ENCODE peak calls at places on chromosomes 12 and 14, in five cellular contexts. V, D, R, N and O are unnamed samples.

GRCh38 chr12:132196038-132196872 is 52.0 kb downstream of the NOC4L start:
- DNase-seq in V (no peak), D (no peak), R (no peak), N (no peak), O (no peak)

GRCh38 chr12:47382305-47382704 is 302.5 kb upstream of the AMIGO2 start:
- DNase-seq in V (no peak), D (no peak), R (no peak), N (no peak), O (no peak)

GRCh38 chr12:24902521-24903304 is 46.2 kb downstream of the BCAT1 start:
- DNase-seq in V (no peak), D (no peak), R (peak), N (no peak), O (no peak)

GRCh38 chr14:24956104-24956503 is 93.8 kb downstream of the STXBP6 start:
- DNase-seq in V (no peak), D (no peak), R (no peak), N (no peak), O (no peak)

GRCh38 chr12:104350211-104350908 is 46.8 kb downstream of the EID3 start:
- DNase-seq in V (no peak), D (no peak), R (no peak), N (no peak), O (no peak)

GRCh38 chr12:88579572-88579940 is 715 bp downstream of the KITLG start:
- DNase-seq in V (no peak), D (no peak), R (peak), N (peak), O (peak)

GRCh38 chr12:69007858-69008314 is 74.9 kb upstream of the CPM start:
- DNase-seq in V (no peak), D (no peak), R (no peak), N (no peak), O (no peak)

GRCh38 chr12:118307069-118307954 is 65.4 kb downstream of the TAOK3 start:
- DNase-seq in V (no peak), D (peak), R (no peak), N (peak), O (no peak)

GRCh38 chr12:58804749-58805148 is 115.6 kb downstream of the LRIG3 start:
- DNase-seq in V (no peak), D (no peak), R (no peak), N (no peak), O (no peak)

GRCh38 chr14:93150227-93151206 is 34.2 kb downstream of the MOAP1 start:
- DNase-seq in V (no peak), D (no peak), R (no peak), N (no peak), O (no peak)

GRCh38 chr12:19220861-19221466 is 91.4 kb downstream of the PLEKHA5 start:
- DNase-seq in V (no peak), D (peak), R (no peak), N (no peak), O (no peak)

GRCh38 chr14:31263485-31264133 is 56.0 kb upstream of the HECTD1 start:
- DNase-seq in V (peak), D (peak), R (no peak), N (peak), O (peak)

GRCh38 chr12:54159140-54159539 is 29.6 kb downstream of the SMUG1 start:
- DNase-seq in V (no peak), D (no peak), R (no peak), N (no peak), O (peak)

GRCh38 chr12:78671295-78671694 is 193.3 kb upstream of the SYT1 start:
- DNase-seq in V (no peak), D (peak), R (no peak), N (no peak), O (no peak)

GRCh38 chr14:93112891-93113677 is 2.6 kb downstream of the ITPK1 start:
- DNase-seq in V (peak), D (peak), R (peak), N (peak), O (peak)

GRCh38 chr12:2387051-2387834 is 334.5 kb downstream of the CACNA1C start:
- DNase-seq in V (no peak), D (peak), R (no peak), N (no peak), O (no peak)

GRCh38 chr14:68775614-68776126 is 17.2 kb downstream of the ZFP36L1 start:
- DNase-seq in V (no peak), D (no peak), R (peak), N (no peak), O (no peak)

GRCh38 chr14:67166450-67166853 is 22.8 kb upstream of the GARIN2 start:
- DNase-seq in V (no peak), D (peak), R (no peak), N (no peak), O (peak)

GRCh38 chr14:100384819-100385813 is 62.0 kb downstream of the SLC25A47 start:
- DNase-seq in V (no peak), D (peak), R (no peak), N (no peak), O (no peak)

GRCh38 chr12:80939231-80939950 is 1.7 kb upstream of the LIN7A start:
- DNase-seq in V (no peak), D (no peak), R (no peak), N (no peak), O (no peak)

GRCh38 chr14:68753696-68754095 is 39.2 kb downstream of the ZFP36L1 start:
- DNase-seq in V (no peak), D (peak), R (no peak), N (no peak), O (no peak)

GRCh38 chr14:77151245-77151644 is 9.7 kb upstream of the ZDHHC22 start:
- DNase-seq in V (no peak), D (no peak), R (no peak), N (no peak), O (no peak)

GRCh38 chr12:48180857-48181495 is 2.5 kb upstream of the CCDC184 start:
- DNase-seq in V (no peak), D (no peak), R (no peak), N (no peak), O (no peak)

GRCh38 chr12:132023658-132024057 is 73.9 kb downstream of the EP400 start:
- DNase-seq in V (no peak), D (no peak), R (peak), N (no peak), O (no peak)

GRCh38 chr14:26137161-26137560 is 460.7 kb downstream of the NOVA1 start:
- DNase-seq in V (no peak), D (no peak), R (no peak), N (no peak), O (no peak)

GRCh38 chr12:54587315-54587821 is 1.1 kb downstream of the PPP1R1A start:
- DNase-seq in V (no peak), D (no peak), R (peak), N (peak), O (no peak)

GRCh38 chr14:39050389-39050788 is 52.6 kb downstream of the SEC23A start:
- DNase-seq in V (no peak), D (peak), R (no peak), N (no peak), O (no peak)

GRCh38 chr12:69966409-69966808 is 141.4 kb downstream of the MYRFL start:
- DNase-seq in V (peak), D (peak), R (peak), N (peak), O (no peak)

GRCh38 chr12:1592444-1593231 is 1.7 kb downstream of the FBXL14 start:
- DNase-seq in V (no peak), D (peak), R (no peak), N (no peak), O (peak)

GRCh38 chr12:4943067-4943937 is 33.6 kb downstream of the KCNA1 start:
- DNase-seq in V (no peak), D (no peak), R (no peak), N (no peak), O (no peak)

GRCh38 chr12:112904571-112904970 is 2.2 kb upstream of the OAS1 start:
- DNase-seq in V (no peak), D (no peak), R (no peak), N (no peak), O (no peak)

GRCh38 chr14:104405566-104406226 is 173.9 kb upstream of the C14orf180 start:
- DNase-seq in V (no peak), D (no peak), R (no peak), N (no peak), O (no peak)

DNA sequence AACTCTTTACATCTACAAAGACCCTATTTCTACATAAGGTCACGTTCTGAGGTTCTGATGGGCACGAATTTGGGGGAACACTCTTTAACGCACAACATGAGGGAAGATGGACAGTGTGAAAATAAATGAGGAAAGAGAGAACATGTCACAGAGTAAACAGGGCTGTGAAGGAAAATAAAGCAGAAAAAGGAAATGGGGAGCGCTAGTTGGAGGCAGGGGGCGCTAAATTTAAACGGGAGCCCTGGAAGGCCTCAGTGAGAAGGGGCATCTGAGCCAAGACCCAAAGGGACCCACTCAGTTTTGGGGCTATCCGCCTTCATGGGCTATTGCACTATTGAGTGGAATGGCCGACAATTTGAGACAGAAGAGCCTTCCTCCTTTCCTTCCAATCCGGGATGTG is 50.5 kb downstream of the PLXNC1 start:
- DNase-seq in V (no peak), D (no peak), R (no peak), N (no peak), O (no peak)
- TF ChIP-seq CTCF in V (no peak), D (no peak), R (no peak), N (no peak), O (no peak)

GRCh38 chr14:99128185-99128584 is 143.8 kb downstream of the BCL11B start:
- DNase-seq in V (peak), D (no peak), R (no peak), N (no peak), O (no peak)

GRCh38 chr14:99127651-99128167 is 144.3 kb downstream of the BCL11B start:
- DNase-seq in V (peak), D (no peak), R (no peak), N (no peak), O (no peak)

GRCh38 chr14:99131632-99132271 is 140.2 kb downstream of the BCL11B start:
- DNase-seq in V (peak), D (no peak), R (no peak), N (no peak), O (no peak)

GRCh38 chr14:99129211-99129696 is 142.7 kb downstream of the BCL11B start:
- DNase-seq in V (peak), D (no peak), R (no peak), N (no peak), O (no peak)

GRCh38 chr14:99129998-99130397 is 142.0 kb downstream of the BCL11B start:
- DNase-seq in V (peak), D (no peak), R (no peak), N (no peak), O (no peak)
- TF ChIP-seq POLR2A in V (no peak), D (no peak), R (no peak), N (no peak), O (no peak)

DNA sequence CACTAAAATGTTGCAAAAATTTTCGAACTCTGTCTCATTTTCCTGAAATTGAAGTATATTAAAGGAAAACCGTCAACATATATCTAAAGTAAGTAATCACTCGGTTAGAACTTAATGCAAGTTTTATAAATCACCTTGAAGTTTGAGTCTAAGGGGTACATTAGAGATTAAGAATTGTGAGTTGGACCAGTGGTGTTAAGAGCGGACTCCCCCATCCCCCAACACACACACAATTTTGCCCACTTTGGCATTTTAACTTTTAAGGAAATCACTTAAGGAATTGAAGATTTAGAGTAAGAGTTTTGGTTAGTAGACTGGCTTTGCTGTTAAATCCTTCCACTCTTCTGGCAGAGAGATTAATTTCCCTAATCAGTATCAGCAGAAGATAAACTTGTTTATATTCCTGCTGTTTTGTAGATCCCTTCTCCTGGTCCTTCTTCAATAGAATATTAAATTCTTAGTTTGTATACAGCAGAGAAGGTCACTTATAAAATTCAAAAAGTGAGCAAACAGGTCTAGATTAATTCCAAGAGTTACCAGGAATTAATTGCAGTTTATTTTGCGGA is 1.5 kb downstream of the HIF1A start:
- DNase-seq in V (no peak), D (no peak), R (no peak), N (no peak), O (peak)
- H3K4me3 ChIP-seq in V (peak), D (peak), R (peak), N (peak), O (peak)

GRCh38 chr14:101559624-101560533 is 1.4 kb upstream of the DIO3 start:
- DNase-seq in V (no peak), D (peak), R (no peak), N (peak), O (no peak)
- TF ChIP-seq CTCF in V (no peak), D (peak), R (no peak), N (peak), O (no peak)